ENCODE peak calls at places on chromosomes 6 and 20, in nine cellular contexts. One of them, this sample, is unnamed.

GRCh38 chr6:19319005-19319404 is 518.2 kb upstream of the ID4 start:
- DNase-seq in lower leg skin: no peak
- DNase-seq in right lobe of liver: no peak
- DNase-seq in ovary: no peak
- DNase-seq in A549: no peak
- DNase-seq in heart left ventricle: no peak
- DNase-seq in IMR-90: no peak
- DNase-seq in NB4: no peak
- DNase-seq in testis: no peak
- DNase-seq in this sample: no peak

GRCh38 chr6:20084411-20084810 is 127.9 kb downstream of the MBOAT1 start:
- DNase-seq in lower leg skin: no peak
- DNase-seq in right lobe of liver: no peak
- DNase-seq in ovary: no peak
- DNase-seq in A549: no peak
- DNase-seq in heart left ventricle: no peak
- DNase-seq in IMR-90: no peak
- DNase-seq in NB4: no peak
- DNase-seq in testis: no peak
- DNase-seq in this sample: no peak

GRCh38 chr6:4788953-4789584 is 12.9 kb downstream of the CDYL start:
- DNase-seq in lower leg skin: no peak
- DNase-seq in right lobe of liver: no peak
- DNase-seq in ovary: no peak
- DNase-seq in A549: no peak
- DNase-seq in heart left ventricle: no peak
- DNase-seq in IMR-90: no peak
- DNase-seq in NB4: no peak
- DNase-seq in testis: no peak
- DNase-seq in this sample: no peak

GRCh38 chr6:30754631-30755030 is 10.3 kb upstream of the IER3 start:
- DNase-seq in lower leg skin: no peak
- DNase-seq in right lobe of liver: no peak
- DNase-seq in ovary: no peak
- DNase-seq in A549: no peak
- DNase-seq in heart left ventricle: no peak
- DNase-seq in IMR-90: peak; percentile 76
- DNase-seq in NB4: no peak
- DNase-seq in testis: no peak
- DNase-seq in this sample: no peak

GRCh38 chr20:22915512-22915911 is 119.6 kb upstream of the SSTR4 start:
- DNase-seq in lower leg skin: no peak
- DNase-seq in right lobe of liver: no peak
- DNase-seq in ovary: no peak
- DNase-seq in A549: no peak
- DNase-seq in heart left ventricle: no peak
- DNase-seq in IMR-90: no peak
- DNase-seq in NB4: no peak
- DNase-seq in testis: no peak
- DNase-seq in this sample: no peak

GRCh38 chr6:37741757-37742400 is 44.2 kb upstream of the MDGA1 start:
- DNase-seq in lower leg skin: no peak
- DNase-seq in right lobe of liver: peak; percentile 66
- DNase-seq in ovary: no peak
- DNase-seq in A549: peak; percentile 22
- DNase-seq in heart left ventricle: no peak
- DNase-seq in IMR-90: no peak
- DNase-seq in NB4: peak; percentile 23
- DNase-seq in testis: no peak
- DNase-seq in this sample: no peak

GRCh38 chr20:37282558-37282957 is 6.9 kb upstream of the MANBAL start:
- DNase-seq in lower leg skin: no peak
- DNase-seq in right lobe of liver: no peak
- DNase-seq in ovary: no peak
- DNase-seq in A549: peak; percentile 79
- DNase-seq in heart left ventricle: no peak
- DNase-seq in IMR-90: peak; percentile 81
- DNase-seq in NB4: peak; percentile 29
- DNase-seq in testis: peak; percentile 71
- DNase-seq in this sample: peak; percentile 82

GRCh38 chr6:33692760-33693158 is 18.7 kb downstream of the UQCC2 start:
- DNase-seq in lower leg skin: no peak
- DNase-seq in right lobe of liver: no peak
- DNase-seq in ovary: no peak
- DNase-seq in A549: no peak
- DNase-seq in heart left ventricle: no peak
- DNase-seq in IMR-90: peak; percentile 7
- DNase-seq in NB4: no peak
- DNase-seq in testis: peak; percentile 45
- DNase-seq in this sample: no peak

GRCh38 chr20:2873747-2874041 is 413 bp downstream of the PTPRA start:
- DNase-seq in lower leg skin: peak; percentile 89
- DNase-seq in right lobe of liver: no peak
- DNase-seq in ovary: peak; percentile 56
- DNase-seq in A549: no peak
- DNase-seq in heart left ventricle: peak; percentile 82
- DNase-seq in IMR-90: peak; percentile 28
- DNase-seq in NB4: peak; percentile 79
- DNase-seq in testis: peak; percentile 46
- DNase-seq in this sample: no peak

GRCh38 chr20:2872304-2873009 is 824 bp upstream of the PTPRA start:
- DNase-seq in lower leg skin: peak; percentile 90
- DNase-seq in right lobe of liver: peak; percentile 69
- DNase-seq in ovary: peak; percentile 55
- DNase-seq in A549: peak; percentile 71
- DNase-seq in heart left ventricle: peak; percentile 83
- DNase-seq in IMR-90: peak; percentile 43
- DNase-seq in NB4: peak; percentile 88
- DNase-seq in testis: peak; percentile 36
- DNase-seq in this sample: peak; percentile 81

GRCh38 chr20:2871555-2872303 is 1.6 kb upstream of the PTPRA start:
- DNase-seq in lower leg skin: no peak
- DNase-seq in right lobe of liver: no peak
- DNase-seq in ovary: no peak
- DNase-seq in A549: no peak
- DNase-seq in heart left ventricle: no peak
- DNase-seq in IMR-90: no peak
- DNase-seq in NB4: peak; percentile 37
- DNase-seq in testis: no peak
- DNase-seq in this sample: no peak

GRCh38 chr20:2874456-2874855 is 1.2 kb downstream of the PTPRA start:
- DNase-seq in lower leg skin: no peak
- DNase-seq in right lobe of liver: no peak
- DNase-seq in ovary: no peak
- DNase-seq in A549: no peak
- DNase-seq in heart left ventricle: no peak
- DNase-seq in IMR-90: peak; percentile 39
- DNase-seq in NB4: peak; percentile 28
- DNase-seq in testis: no peak
- DNase-seq in this sample: no peak

DNA sequence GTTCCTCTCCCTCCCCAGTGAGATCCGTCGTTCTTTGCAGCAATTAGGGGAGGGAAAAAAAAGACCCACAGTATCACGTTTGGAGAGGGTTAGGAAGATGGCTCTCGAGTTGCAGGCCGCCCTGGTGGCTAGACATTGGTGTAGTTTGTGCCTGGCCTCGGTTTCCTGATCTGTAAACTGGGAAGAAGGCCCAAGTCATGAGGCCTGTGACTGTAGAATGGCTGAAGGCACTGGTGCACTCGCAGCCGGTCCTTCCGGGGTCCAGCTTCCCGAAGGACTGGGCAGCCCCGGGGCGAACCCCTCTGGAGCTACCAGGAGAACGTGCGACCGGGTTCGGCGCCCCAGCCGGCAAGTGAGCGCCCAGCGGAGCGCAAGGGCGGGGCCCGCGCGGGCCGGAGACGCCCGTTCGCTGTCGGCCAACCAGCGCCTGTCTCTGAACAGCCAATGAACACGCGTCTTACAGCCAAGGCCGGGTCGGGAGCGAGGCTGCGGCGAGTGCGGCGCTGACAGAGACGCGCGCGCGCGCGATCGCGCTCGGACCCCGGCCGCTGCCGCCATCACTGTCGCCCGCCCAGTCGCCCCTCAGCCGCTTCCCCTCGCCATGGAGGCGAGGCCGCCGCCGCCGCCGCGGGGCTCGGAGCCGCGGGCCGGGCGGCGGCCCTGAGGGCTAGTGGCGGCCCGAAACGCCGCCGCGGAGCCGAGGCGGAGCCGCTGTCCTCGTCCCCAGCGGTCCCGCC is at the start of gene PTPRA:
- DNase-seq in lower leg skin: peak; percentile 98
- DNase-seq in right lobe of liver: peak; percentile 96
- DNase-seq in ovary: peak; percentile 89
- DNase-seq in A549: peak; percentile 95
- DNase-seq in heart left ventricle: peak; percentile 96
- DNase-seq in IMR-90: peak; percentile 88
- DNase-seq in NB4: peak; percentile 98
- DNase-seq in testis: peak; percentile 97
- DNase-seq in this sample: peak; percentile 95
- TF ChIP-seq POLR2A in lower leg skin: peak; percentile 35
- TF ChIP-seq POLR2A in right lobe of liver: peak; percentile 90
- TF ChIP-seq POLR2A in ovary: peak; percentile 77
- TF ChIP-seq POLR2A in A549: peak; percentile 98
- TF ChIP-seq POLR2A in heart left ventricle: peak; percentile 15
- TF ChIP-seq POLR2A in IMR-90: peak; percentile 80
- TF ChIP-seq POLR2A in NB4: peak; percentile 99
- TF ChIP-seq POLR2A in testis: peak; percentile 26
- TF ChIP-seq POLR2A in this sample: peak; percentile 49

DNA sequence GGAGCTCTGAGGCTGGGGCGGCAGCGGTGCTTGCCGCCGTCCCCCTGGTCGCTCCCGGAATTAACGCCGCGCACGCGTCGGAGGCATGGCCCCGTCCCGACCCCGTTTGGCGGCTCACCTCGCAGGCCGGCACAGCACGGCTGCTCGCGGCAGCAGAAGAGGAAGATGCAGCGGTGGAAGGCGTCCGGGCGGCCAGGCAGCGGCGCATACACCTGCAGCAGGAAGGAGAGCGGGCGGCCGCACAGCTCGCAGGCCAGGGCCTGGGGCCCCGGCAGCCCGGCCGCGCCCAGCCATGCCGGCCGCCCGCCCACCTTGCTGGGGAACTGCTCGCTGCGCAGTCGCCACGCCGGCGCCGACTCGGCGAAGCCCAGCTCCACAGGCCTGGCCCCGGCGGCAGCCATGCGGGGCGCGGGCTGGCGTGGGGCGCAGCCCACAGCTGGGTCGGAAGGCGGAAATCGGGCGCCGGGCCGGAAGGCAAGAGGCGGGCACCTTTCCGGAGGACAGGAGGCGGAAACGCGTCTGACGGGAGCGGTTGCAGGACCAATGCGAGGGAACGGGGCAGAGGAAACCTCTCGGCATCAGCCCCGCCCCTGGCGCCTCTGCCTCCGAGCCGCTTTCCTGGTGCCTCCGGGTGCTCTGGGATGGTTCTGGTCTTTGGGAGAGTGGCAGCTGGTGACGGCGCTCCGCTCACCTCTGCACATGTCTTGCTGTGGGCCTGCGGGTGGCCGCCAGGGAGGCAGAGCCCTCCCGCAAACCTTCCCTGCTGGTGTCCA is at the start of gene PDCD2:
- DNase-seq in lower leg skin: peak; percentile 98
- DNase-seq in right lobe of liver: peak; percentile 96
- DNase-seq in ovary: peak; percentile 85
- DNase-seq in A549: peak; percentile 88
- DNase-seq in heart left ventricle: peak; percentile 95
- DNase-seq in IMR-90: peak; percentile 88
- DNase-seq in NB4: peak; percentile 98
- DNase-seq in testis: peak; percentile 96
- DNase-seq in this sample: peak; percentile 96
- TF ChIP-seq POLR2A in lower leg skin: no peak
- TF ChIP-seq POLR2A in right lobe of liver: peak; percentile 79
- TF ChIP-seq POLR2A in ovary: peak; percentile 35
- TF ChIP-seq POLR2A in A549: peak; percentile 76
- TF ChIP-seq POLR2A in heart left ventricle: no peak
- TF ChIP-seq POLR2A in IMR-90: peak; percentile 76
- TF ChIP-seq POLR2A in NB4: peak; percentile 88
- TF ChIP-seq POLR2A in testis: no peak
- TF ChIP-seq POLR2A in this sample: peak; percentile 19

GRCh38 chr6:167907837-167908681 is 81.3 kb downstream of the AFDN start:
- DNase-seq in lower leg skin: no peak
- DNase-seq in right lobe of liver: no peak
- DNase-seq in ovary: no peak
- DNase-seq in A549: peak; percentile 37
- DNase-seq in heart left ventricle: no peak
- DNase-seq in IMR-90: peak; percentile 28
- DNase-seq in NB4: peak; percentile 16
- DNase-seq in testis: peak; percentile 52
- DNase-seq in this sample: no peak

GRCh38 chr6:167904791-167905190 is 78.1 kb downstream of the AFDN start:
- DNase-seq in lower leg skin: no peak
- DNase-seq in right lobe of liver: no peak
- DNase-seq in ovary: no peak
- DNase-seq in A549: no peak
- DNase-seq in heart left ventricle: no peak
- DNase-seq in IMR-90: no peak
- DNase-seq in NB4: no peak
- DNase-seq in testis: no peak
- DNase-seq in this sample: no peak

GRCh38 chr6:167910652-167911051 is 83.9 kb downstream of the AFDN start:
- DNase-seq in lower leg skin: no peak
- DNase-seq in right lobe of liver: no peak
- DNase-seq in ovary: no peak
- DNase-seq in A549: no peak
- DNase-seq in heart left ventricle: no peak
- DNase-seq in IMR-90: no peak
- DNase-seq in NB4: no peak
- DNase-seq in testis: no peak
- DNase-seq in this sample: no peak

GRCh38 chr6:167910007-167910406 is 83.3 kb downstream of the AFDN start:
- DNase-seq in lower leg skin: no peak
- DNase-seq in right lobe of liver: no peak
- DNase-seq in ovary: no peak
- DNase-seq in A549: no peak
- DNase-seq in heart left ventricle: no peak
- DNase-seq in IMR-90: no peak
- DNase-seq in NB4: no peak
- DNase-seq in testis: no peak
- DNase-seq in this sample: no peak

GRCh38 chr6:167906899-167907298 is 80.2 kb downstream of the AFDN start:
- DNase-seq in lower leg skin: no peak
- DNase-seq in right lobe of liver: peak; percentile 86
- DNase-seq in ovary: no peak
- DNase-seq in A549: no peak
- DNase-seq in heart left ventricle: no peak
- DNase-seq in IMR-90: no peak
- DNase-seq in NB4: no peak
- DNase-seq in testis: peak; percentile 86
- DNase-seq in this sample: no peak
- TF ChIP-seq POLR2A in lower leg skin: no peak
- TF ChIP-seq POLR2A in right lobe of liver: peak; percentile 48
- TF ChIP-seq POLR2A in ovary: no peak
- TF ChIP-seq POLR2A in A549: no peak
- TF ChIP-seq POLR2A in heart left ventricle: no peak
- TF ChIP-seq POLR2A in IMR-90: no peak
- TF ChIP-seq POLR2A in NB4: no peak
- TF ChIP-seq POLR2A in testis: no peak
- TF ChIP-seq POLR2A in this sample: no peak

DNA sequence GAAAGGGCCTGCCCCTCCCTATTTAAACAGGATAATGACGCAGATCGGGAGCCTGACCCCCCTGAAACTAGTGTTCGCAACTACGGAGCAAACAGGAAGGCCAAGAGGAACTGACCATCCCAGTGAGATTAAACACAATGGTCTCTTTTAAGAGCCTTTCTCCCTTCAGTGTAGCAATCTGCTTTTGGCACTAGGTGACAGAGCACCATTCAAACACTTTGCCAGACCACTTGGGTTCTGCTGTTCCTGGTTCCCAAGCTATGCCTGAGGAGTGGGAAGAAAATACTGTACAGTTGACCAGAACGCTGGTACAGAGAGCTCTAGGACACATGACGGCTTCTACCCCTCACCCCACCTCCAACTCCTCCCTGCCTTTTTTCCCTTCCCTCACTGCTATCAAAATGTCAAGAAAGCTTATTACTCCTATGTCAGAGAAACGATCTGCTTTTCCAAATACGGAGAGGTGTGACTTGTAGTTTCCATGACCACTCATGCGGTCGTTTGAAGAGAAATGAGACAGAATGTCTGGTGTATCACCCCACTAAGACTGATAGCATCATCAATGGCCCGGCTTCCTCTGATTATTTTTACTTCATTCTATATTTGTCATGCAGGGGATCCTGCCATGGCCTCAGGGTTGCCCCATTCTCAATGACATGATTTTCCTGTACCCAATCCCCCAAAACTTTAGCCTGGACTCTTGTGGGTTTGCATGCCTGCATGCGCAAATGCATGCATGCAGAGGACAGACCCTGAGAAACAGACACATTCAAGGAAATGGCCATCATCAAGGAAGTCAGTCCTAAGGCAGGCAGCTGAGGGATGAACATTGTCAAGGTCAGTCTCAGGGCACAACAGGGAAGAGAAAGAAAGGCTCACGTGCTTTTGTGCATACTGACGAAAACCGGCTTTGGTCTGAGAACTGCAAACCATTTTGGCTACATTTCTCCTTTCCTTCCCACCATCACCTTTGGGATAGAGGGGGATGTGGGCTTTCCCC is 13.3 kb downstream of the NEDD9 start:
- DNase-seq in lower leg skin: no peak
- DNase-seq in right lobe of liver: no peak
- DNase-seq in ovary: no peak
- DNase-seq in A549: peak; percentile 93
- DNase-seq in heart left ventricle: no peak
- DNase-seq in IMR-90: no peak
- DNase-seq in NB4: no peak
- DNase-seq in testis: peak; percentile 83
- DNase-seq in this sample: peak; percentile 80
- TF ChIP-seq POLR2A in lower leg skin: no peak
- TF ChIP-seq POLR2A in right lobe of liver: peak; percentile 37
- TF ChIP-seq POLR2A in ovary: no peak
- TF ChIP-seq POLR2A in A549: no peak
- TF ChIP-seq POLR2A in heart left ventricle: no peak
- TF ChIP-seq POLR2A in IMR-90: peak; percentile 36
- TF ChIP-seq POLR2A in NB4: no peak
- TF ChIP-seq POLR2A in testis: no peak
- TF ChIP-seq POLR2A in this sample: no peak